ENCODE peak calls at places on chromosomes 7 and 10, in eight cellular contexts. E is GM12878, N is heart left ventricle, I is esophagus squamous epithelium, O is body of pancreas, Z is ascending aorta, R is IMR-90, L is caudate nucleus. M is an unnamed sample.

GRCh38 chr10:8173243-8173865 is 118.9 kb downstream of the GATA3 start:
- DNase-seq in I (no peak), N (no peak), L (no peak), O (no peak), R (no peak), E (no peak), Z (no peak), M (no peak)

GRCh38 chr7:36967387-36967786 is 243.1 kb upstream of the AOAH start:
- DNase-seq in L (peak), R (peak), Z (peak), O (peak), N (peak), E (no peak), I (no peak), M (peak)

GRCh38 chr7:17870406-17870805 is 69.9 kb downstream of the SNX13 start:
- DNase-seq in L (no peak), E (no peak), I (no peak), R (no peak), O (no peak), N (no peak), Z (no peak), M (no peak)

GRCh38 chr7:41711283-41712064 is 8.6 kb upstream of the INHBA start:
- DNase-seq in L (no peak), N (no peak), I (no peak), R (peak), O (peak), E (no peak), Z (no peak), M (no peak)

GRCh38 chr7:81433196-81433595 is 336.7 kb downstream of the HGF start:
- DNase-seq in L (no peak), E (no peak), N (no peak), R (no peak), O (no peak), I (no peak), Z (no peak), M (no peak)

GRCh38 chr7:71021049-71021448 is 110.9 kb upstream of the GALNT17 start:
- DNase-seq in I (no peak), E (no peak), Z (no peak), R (no peak), N (no peak), L (no peak), O (no peak), M (no peak)

GRCh38 chr7:130941322-130942210 is 207.6 kb upstream of the KLF14 start:
- DNase-seq in N (peak), O (peak), Z (peak), R (peak), E (no peak), L (peak), I (no peak), M (no peak)

GRCh38 chr7:108459922-108460551 is 3.8 kb upstream of the NRCAM start:
- DNase-seq in O (peak), R (no peak), Z (no peak), E (no peak), N (no peak), L (peak), I (no peak), M (no peak)

GRCh38 chr7:83934118-83934734 is 260.4 kb downstream of the SEMA3A start:
- DNase-seq in E (no peak), Z (no peak), O (no peak), N (no peak), R (peak), L (no peak), I (no peak), M (no peak)

GRCh38 chr10:35493196-35494118 is 111.7 kb upstream of the GJD4 start:
- DNase-seq in I (no peak), R (peak), Z (no peak), N (no peak), O (no peak), E (no peak), L (no peak), M (no peak)

GRCh38 chr10:132987671-132988571 is 45.6 kb upstream of the CFAP46 start:
- DNase-seq in N (no peak), R (peak), I (no peak), L (peak), O (no peak), E (no peak), Z (no peak), M (peak)

GRCh38 chr7:29563590-29564454 is at the start of gene PRR15:
- DNase-seq in N (no peak), I (no peak), Z (no peak), O (peak), R (no peak), E (no peak), L (peak), M (no peak)

GRCh38 chr10:4806534-4806933 is 19.5 kb upstream of the AKR1E2 start:
- DNase-seq in R (no peak), L (no peak), N (no peak), I (no peak), Z (no peak), E (no peak), O (no peak), M (no peak)

GRCh38 chr10:85967594-85967993 is 399.0 kb downstream of the GRID1 start:
- DNase-seq in O (no peak), L (no peak), N (no peak), Z (no peak), R (no peak), E (peak), I (no peak), M (no peak)

GRCh38 chr7:90551036-90551435 is 45.1 kb upstream of the CDK14 start:
- DNase-seq in Z (no peak), O (no peak), L (no peak), I (no peak), E (no peak), R (peak), N (no peak), M (no peak)

GRCh38 chr10:87550741-87551140 is 46.0 kb downstream of the MINPP1 start:
- DNase-seq in I (no peak), R (no peak), E (no peak), O (no peak), N (no peak), Z (no peak), L (no peak), M (no peak)

GRCh38 chr10:91829268-91829667 is 31.0 kb downstream of the TNKS2 start:
- DNase-seq in Z (no peak), E (no peak), O (no peak), L (no peak), R (no peak), N (no peak), I (no peak), M (no peak)

GRCh38 chr10:69901022-69901421 is 99.3 kb downstream of the COL13A1 start:
- DNase-seq in L (no peak), O (no peak), E (no peak), I (no peak), R (no peak), N (no peak), Z (no peak), M (no peak)

GRCh38 chr10:69902835-69903535 is 101.3 kb downstream of the COL13A1 start:
- DNase-seq in I (no peak), L (no peak), Z (no peak), O (peak), R (no peak), N (no peak), E (no peak), M (no peak)

GRCh38 chr10:69904533-69904932 is 102.8 kb downstream of the COL13A1 start:
- DNase-seq in R (no peak), E (no peak), O (no peak), I (no peak), N (no peak), L (no peak), Z (no peak), M (peak)

GRCh38 chr10:69899727-69900595 is 98.3 kb downstream of the COL13A1 start:
- DNase-seq in N (no peak), E (no peak), Z (no peak), I (no peak), L (no peak), R (no peak), O (no peak), M (no peak)

GRCh38 chr10:69901623-69902505 is 100.2 kb downstream of the COL13A1 start:
- DNase-seq in N (no peak), O (peak), I (no peak), E (no peak), L (peak), R (peak), Z (no peak), M (no peak)
- H3K27ac ChIP-seq in N (no peak), O (no peak), I (no peak), E (no peak), L (no peak), R (no peak), Z (no peak), M (no peak)

GRCh38 chr10:118341678-118342637 is at the start of gene FAM204A:
- DNase-seq in N (peak), I (peak), O (peak), E (peak), R (peak), L (peak), Z (peak), M (peak)
- H3K27ac ChIP-seq in N (peak), I (peak), O (peak), E (peak), R (peak), L (peak), Z (peak), M (peak)

DNA sequence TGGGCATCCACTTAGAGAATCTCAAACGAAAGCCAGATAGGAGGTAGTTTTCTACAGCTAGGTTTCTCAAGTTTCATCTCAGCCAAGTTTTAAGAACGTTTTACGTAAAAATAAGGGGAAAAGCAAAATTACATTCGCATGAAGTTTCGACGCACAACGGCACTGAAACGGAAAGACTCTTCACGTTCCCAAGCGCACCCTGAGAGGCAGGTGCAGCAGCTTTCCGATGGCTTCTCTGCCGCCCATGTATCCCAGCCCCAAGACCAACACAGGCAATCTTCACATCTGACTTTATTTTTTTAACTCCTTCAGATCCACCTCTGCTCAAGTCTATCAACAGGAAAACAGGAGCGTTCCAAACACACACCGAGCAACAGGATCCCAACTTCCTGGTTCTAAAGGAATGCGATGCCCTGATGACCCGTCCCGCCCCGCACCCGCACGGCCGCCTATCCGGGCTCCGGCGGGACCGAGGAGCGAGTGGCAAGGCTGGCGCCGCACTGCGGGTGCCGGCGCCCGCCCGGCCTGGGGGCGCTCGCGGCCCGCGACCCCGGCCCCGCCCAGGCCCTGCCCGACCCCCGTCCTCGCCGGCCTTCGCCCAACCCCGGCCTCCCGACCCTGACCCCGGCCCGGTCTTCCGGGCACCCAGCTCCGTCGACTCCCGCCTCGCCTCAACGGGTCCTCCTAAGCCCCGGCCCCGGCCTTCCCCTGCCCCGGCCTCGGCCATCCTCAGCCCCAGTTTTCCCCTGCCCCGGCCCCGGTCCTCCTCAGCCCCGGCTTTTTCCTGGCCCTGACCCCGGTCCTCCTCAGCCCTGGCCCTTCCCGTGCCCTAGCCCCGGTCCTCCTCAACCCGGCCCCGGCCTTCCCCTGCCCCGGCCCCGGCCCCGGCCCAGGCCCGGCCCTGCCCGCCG is 835 bp downstream of the LARP4B start:
- DNase-seq in L (no peak), Z (no peak), E (no peak), I (no peak), R (peak), N (peak), O (peak), M (peak)
- H3K27ac ChIP-seq in L (peak), Z (peak), E (peak), I (peak), R (peak), N (peak), O (peak), M (peak)

DNA sequence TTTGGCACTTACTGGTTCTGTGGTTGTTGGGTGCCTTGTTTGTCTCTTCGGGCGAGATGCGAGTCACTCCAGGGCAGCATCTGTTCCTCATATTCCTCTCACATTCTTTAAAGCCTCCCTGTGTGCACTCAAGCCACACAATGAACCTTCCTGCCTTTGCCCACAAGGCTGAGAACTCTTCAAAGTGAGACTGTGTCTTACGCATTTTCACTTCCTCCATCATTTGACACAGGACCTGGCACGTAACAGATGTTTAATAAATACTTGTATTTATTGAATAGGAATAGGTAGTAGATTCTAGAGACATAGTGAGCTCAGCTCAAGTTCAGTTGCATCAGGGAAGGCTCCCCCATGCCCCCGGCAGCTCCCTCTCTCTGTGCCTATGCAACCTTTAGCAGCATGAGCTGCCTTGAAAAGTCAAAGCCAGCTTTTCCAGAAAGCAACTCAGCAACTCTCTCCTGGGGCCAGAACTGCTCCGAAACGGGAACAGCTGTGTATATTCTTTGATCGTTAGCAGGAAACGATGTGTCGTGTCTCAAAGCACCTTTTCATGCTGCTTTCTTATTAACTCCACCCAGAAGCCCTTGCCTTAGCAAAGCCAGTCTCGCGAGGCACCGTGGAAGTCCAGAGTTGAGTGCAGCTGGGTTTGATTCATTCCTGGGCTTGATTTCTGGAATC is 97.5 kb downstream of the PFKFB3 start:
- DNase-seq in I (no peak), E (peak), O (peak), R (peak), L (peak), N (no peak), Z (no peak), M (no peak)
- H3K27ac ChIP-seq in I (peak), E (peak), O (no peak), R (no peak), L (peak), N (no peak), Z (peak), M (peak)

GRCh38 chr7:155466142-155466813 is 8.3 kb downstream of the EN2 start:
- DNase-seq in R (no peak), E (no peak), Z (no peak), N (no peak), O (no peak), I (no peak), L (no peak), M (no peak)

GRCh38 chr7:155465761-155466141 is 7.8 kb downstream of the EN2 start:
- DNase-seq in Z (no peak), E (no peak), R (no peak), O (no peak), N (no peak), L (no peak), I (no peak), M (no peak)

GRCh38 chr7:155464183-155464582 is 6.3 kb downstream of the EN2 start:
- DNase-seq in L (no peak), Z (no peak), O (no peak), N (no peak), E (no peak), R (no peak), I (no peak), M (no peak)

GRCh38 chr7:155463114-155463811 is 5.3 kb downstream of the EN2 start:
- DNase-seq in E (no peak), O (no peak), Z (no peak), R (no peak), L (no peak), N (no peak), I (no peak), M (no peak)

GRCh38 chr7:155464948-155465739 is 7.2 kb downstream of the EN2 start:
- DNase-seq in N (no peak), L (no peak), O (no peak), R (no peak), E (no peak), Z (no peak), I (no peak), M (no peak)
- H3K27ac ChIP-seq in N (no peak), L (no peak), O (no peak), R (no peak), E (no peak), Z (no peak), I (no peak), M (no peak)

GRCh38 chr7:87173456-87173855 is 21.2 kb downstream of the DMTF1 start:
- DNase-seq in O (no peak), R (no peak), N (no peak), E (no peak), L (no peak), I (no peak), Z (no peak), M (no peak)

GRCh38 chr7:87171282-87171934 is 19.2 kb downstream of the DMTF1 start:
- DNase-seq in L (no peak), O (no peak), Z (no peak), I (no peak), R (no peak), E (no peak), N (no peak), M (no peak)

GRCh38 chr7:87170828-87171227 is 18.6 kb downstream of the DMTF1 start:
- DNase-seq in O (no peak), I (no peak), E (no peak), L (no peak), R (no peak), Z (no peak), N (no peak), M (no peak)
- H3K27ac ChIP-seq in O (no peak), I (no peak), E (no peak), L (no peak), R (no peak), Z (no peak), N (no peak), M (no peak)

DNA sequence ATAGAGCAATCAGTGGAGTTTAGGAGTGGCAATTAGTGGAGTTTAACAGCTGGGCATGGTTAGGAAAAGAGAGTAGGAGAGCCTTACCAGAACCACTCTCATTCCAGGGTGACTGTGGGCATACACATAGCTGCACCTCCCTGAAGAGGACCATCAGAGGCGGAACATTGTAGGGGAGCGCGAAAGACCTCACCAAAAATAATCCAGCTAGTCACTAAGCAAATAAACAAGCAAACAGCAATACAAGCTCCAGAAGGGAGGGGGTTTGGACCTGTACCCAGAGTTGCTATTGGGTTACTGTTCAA is 4.1 kb upstream of the NACAD start:
- DNase-seq in L (no peak), Z (no peak), O (no peak), R (no peak), I (no peak), N (no peak), E (no peak), M (no peak)
- H3K27ac ChIP-seq in L (no peak), Z (no peak), O (no peak), R (no peak), I (no peak), N (no peak), E (no peak), M (peak)

GRCh38 chr7:158683541-158683940 is 21.1 kb downstream of the NCAPG2 start:
- DNase-seq in E (no peak), N (no peak), I (no peak), O (no peak), L (no peak), R (peak), Z (no peak), M (no peak)
- H3K27ac ChIP-seq in E (no peak), N (no peak), I (no peak), O (no peak), L (no peak), R (peak), Z (no peak), M (no peak)

GRCh38 chr10:122042836-122043235 is 53.9 kb downstream of the TACC2 start:
- DNase-seq in R (no peak), N (no peak), Z (no peak), L (no peak), I (no peak), O (no peak), E (no peak), M (no peak)

GRCh38 chr10:122044713-122045112 is 55.8 kb downstream of the TACC2 start:
- DNase-seq in L (no peak), O (peak), N (peak), E (no peak), R (peak), Z (peak), I (no peak), M (no peak)

GRCh38 chr10:122040786-122041185 is 51.8 kb downstream of the TACC2 start:
- DNase-seq in O (no peak), E (no peak), Z (no peak), I (no peak), R (no peak), L (no peak), N (no peak), M (no peak)

GRCh38 chr10:122045212-122045611 is 56.2 kb downstream of the TACC2 start:
- DNase-seq in R (no peak), Z (peak), N (no peak), L (no peak), I (no peak), E (no peak), O (no peak), M (no peak)

GRCh38 chr10:122044045-122044661 is 55.2 kb downstream of the TACC2 start:
- DNase-seq in R (peak), Z (peak), E (no peak), I (no peak), O (peak), L (no peak), N (peak), M (no peak)
- H3K27ac ChIP-seq in R (no peak), Z (peak), E (no peak), I (peak), O (peak), L (peak), N (peak), M (no peak)

M was measured in substantia nigra.